ENCODE peak calls at places on chromosomes 11 and 22, in ten cellular contexts. One of them, this sample, is unnamed.

GRCh38 chr11:102521121-102521520 is 9.4 kb downstream of the MMP7 start:
- DNase-seq in endodermal cell: no peak
- DNase-seq in activated T-helper 1 cell treated with Interleukin-2 at 50 U/mL for 16 hours: no peak
- DNase-seq in frontal cortex: no peak
- DNase-seq in T-cell: no peak
- DNase-seq in stimulated activated CD4-positive, alpha-beta T cell treated with anti-CD3 and anti-CD28 coated beads, Interleukin-15, amount 100 ng/mL, for 1 hour: no peak
- DNase-seq in mucosa of gallbladder: no peak
- DNase-seq in Right ventricle myocardium superior: no peak
- DNase-seq in GM03348: no peak
- DNase-seq in activated CD4-positive, alpha-beta T cell treated with anti-CD3 and anti-CD28 coated beads for 24 hours: no peak
- DNase-seq in this sample: no peak

GRCh38 chr11:79062814-79063762 is 377.7 kb downstream of the TENM4 start:
- DNase-seq in endodermal cell: peak
- DNase-seq in activated T-helper 1 cell treated with Interleukin-2 at 50 U/mL for 16 hours: no peak
- DNase-seq in frontal cortex: no peak
- DNase-seq in T-cell: no peak
- DNase-seq in stimulated activated CD4-positive, alpha-beta T cell treated with anti-CD3 and anti-CD28 coated beads, Interleukin-15, amount 100 ng/mL, for 1 hour: no peak
- DNase-seq in mucosa of gallbladder: no peak
- DNase-seq in Right ventricle myocardium superior: no peak
- DNase-seq in GM03348: peak
- DNase-seq in activated CD4-positive, alpha-beta T cell treated with anti-CD3 and anti-CD28 coated beads for 24 hours: no peak
- DNase-seq in this sample: no peak

GRCh38 chr22:49094151-49094550 is 733.5 kb downstream of the BRD1 start:
- DNase-seq in endodermal cell: no peak
- DNase-seq in activated T-helper 1 cell treated with Interleukin-2 at 50 U/mL for 16 hours: no peak
- DNase-seq in frontal cortex: no peak
- DNase-seq in T-cell: no peak
- DNase-seq in stimulated activated CD4-positive, alpha-beta T cell treated with anti-CD3 and anti-CD28 coated beads, Interleukin-15, amount 100 ng/mL, for 1 hour: no peak
- DNase-seq in mucosa of gallbladder: no peak
- DNase-seq in Right ventricle myocardium superior: no peak
- DNase-seq in GM03348: no peak
- DNase-seq in activated CD4-positive, alpha-beta T cell treated with anti-CD3 and anti-CD28 coated beads for 24 hours: no peak
- DNase-seq in this sample: no peak

GRCh38 chr11:74730601-74731260 is 495 bp downstream of the CHRDL2 start:
- DNase-seq in endodermal cell: peak
- DNase-seq in activated T-helper 1 cell treated with Interleukin-2 at 50 U/mL for 16 hours: no peak
- DNase-seq in frontal cortex: no peak
- DNase-seq in T-cell: no peak
- DNase-seq in stimulated activated CD4-positive, alpha-beta T cell treated with anti-CD3 and anti-CD28 coated beads, Interleukin-15, amount 100 ng/mL, for 1 hour: no peak
- DNase-seq in mucosa of gallbladder: no peak
- DNase-seq in Right ventricle myocardium superior: no peak
- DNase-seq in GM03348: no peak
- DNase-seq in activated CD4-positive, alpha-beta T cell treated with anti-CD3 and anti-CD28 coated beads for 24 hours: no peak
- DNase-seq in this sample: no peak

GRCh38 chr22:38043151-38044039 is 13.8 kb upstream of the PICK1 start:
- DNase-seq in endodermal cell: no peak
- DNase-seq in activated T-helper 1 cell treated with Interleukin-2 at 50 U/mL for 16 hours: no peak
- DNase-seq in frontal cortex: no peak
- DNase-seq in T-cell: no peak
- DNase-seq in stimulated activated CD4-positive, alpha-beta T cell treated with anti-CD3 and anti-CD28 coated beads, Interleukin-15, amount 100 ng/mL, for 1 hour: no peak
- DNase-seq in mucosa of gallbladder: no peak
- DNase-seq in Right ventricle myocardium superior: no peak
- DNase-seq in GM03348: no peak
- DNase-seq in activated CD4-positive, alpha-beta T cell treated with anti-CD3 and anti-CD28 coated beads for 24 hours: no peak
- DNase-seq in this sample: no peak

GRCh38 chr22:39634530-39635399 is 64.2 kb downstream of the CACNA1I start:
- DNase-seq in endodermal cell: peak
- DNase-seq in activated T-helper 1 cell treated with Interleukin-2 at 50 U/mL for 16 hours: no peak
- DNase-seq in frontal cortex: no peak
- DNase-seq in T-cell: no peak
- DNase-seq in stimulated activated CD4-positive, alpha-beta T cell treated with anti-CD3 and anti-CD28 coated beads, Interleukin-15, amount 100 ng/mL, for 1 hour: no peak
- DNase-seq in mucosa of gallbladder: peak
- DNase-seq in Right ventricle myocardium superior: no peak
- DNase-seq in GM03348: peak
- DNase-seq in activated CD4-positive, alpha-beta T cell treated with anti-CD3 and anti-CD28 coated beads for 24 hours: peak
- DNase-seq in this sample: peak

GRCh38 chr22:45235851-45236342 is 4.8 kb downstream of the KIAA0930 start:
- DNase-seq in endodermal cell: no peak
- DNase-seq in activated T-helper 1 cell treated with Interleukin-2 at 50 U/mL for 16 hours: no peak
- DNase-seq in frontal cortex: no peak
- DNase-seq in T-cell: no peak
- DNase-seq in stimulated activated CD4-positive, alpha-beta T cell treated with anti-CD3 and anti-CD28 coated beads, Interleukin-15, amount 100 ng/mL, for 1 hour: no peak
- DNase-seq in mucosa of gallbladder: no peak
- DNase-seq in Right ventricle myocardium superior: no peak
- DNase-seq in GM03348: no peak
- DNase-seq in activated CD4-positive, alpha-beta T cell treated with anti-CD3 and anti-CD28 coated beads for 24 hours: no peak
- DNase-seq in this sample: no peak

GRCh38 chr22:20407829-20408228 is 13.9 kb downstream of the ZNF74 start:
- DNase-seq in endodermal cell: peak
- DNase-seq in activated T-helper 1 cell treated with Interleukin-2 at 50 U/mL for 16 hours: no peak
- DNase-seq in frontal cortex: no peak
- DNase-seq in T-cell: no peak
- DNase-seq in stimulated activated CD4-positive, alpha-beta T cell treated with anti-CD3 and anti-CD28 coated beads, Interleukin-15, amount 100 ng/mL, for 1 hour: no peak
- DNase-seq in mucosa of gallbladder: no peak
- DNase-seq in Right ventricle myocardium superior: no peak
- DNase-seq in GM03348: no peak
- DNase-seq in activated CD4-positive, alpha-beta T cell treated with anti-CD3 and anti-CD28 coated beads for 24 hours: no peak
- DNase-seq in this sample: no peak

GRCh38 chr22:19559324-19559811 is 35.2 kb upstream of the CLDN5 start:
- DNase-seq in endodermal cell: peak
- DNase-seq in activated T-helper 1 cell treated with Interleukin-2 at 50 U/mL for 16 hours: no peak
- DNase-seq in frontal cortex: no peak
- DNase-seq in T-cell: no peak
- DNase-seq in stimulated activated CD4-positive, alpha-beta T cell treated with anti-CD3 and anti-CD28 coated beads, Interleukin-15, amount 100 ng/mL, for 1 hour: no peak
- DNase-seq in mucosa of gallbladder: no peak
- DNase-seq in Right ventricle myocardium superior: no peak
- DNase-seq in GM03348: no peak
- DNase-seq in activated CD4-positive, alpha-beta T cell treated with anti-CD3 and anti-CD28 coated beads for 24 hours: no peak
- DNase-seq in this sample: no peak

GRCh38 chr11:31050061-31050790 is 319.3 kb downstream of the DCDC1 start:
- DNase-seq in endodermal cell: peak
- DNase-seq in activated T-helper 1 cell treated with Interleukin-2 at 50 U/mL for 16 hours: no peak
- DNase-seq in frontal cortex: no peak
- DNase-seq in T-cell: no peak
- DNase-seq in stimulated activated CD4-positive, alpha-beta T cell treated with anti-CD3 and anti-CD28 coated beads, Interleukin-15, amount 100 ng/mL, for 1 hour: no peak
- DNase-seq in mucosa of gallbladder: peak
- DNase-seq in Right ventricle myocardium superior: peak
- DNase-seq in GM03348: no peak
- DNase-seq in activated CD4-positive, alpha-beta T cell treated with anti-CD3 and anti-CD28 coated beads for 24 hours: no peak
- DNase-seq in this sample: no peak

GRCh38 chr11:13775471-13775870 is 107.0 kb downstream of the FAR1 start:
- DNase-seq in endodermal cell: no peak
- DNase-seq in activated T-helper 1 cell treated with Interleukin-2 at 50 U/mL for 16 hours: no peak
- DNase-seq in frontal cortex: no peak
- DNase-seq in T-cell: no peak
- DNase-seq in stimulated activated CD4-positive, alpha-beta T cell treated with anti-CD3 and anti-CD28 coated beads, Interleukin-15, amount 100 ng/mL, for 1 hour: no peak
- DNase-seq in mucosa of gallbladder: no peak
- DNase-seq in Right ventricle myocardium superior: no peak
- DNase-seq in GM03348: no peak
- DNase-seq in activated CD4-positive, alpha-beta T cell treated with anti-CD3 and anti-CD28 coated beads for 24 hours: no peak
- DNase-seq in this sample: no peak

GRCh38 chr11:117976445-117976844 is 9.7 kb upstream of the IL10RA start:
- DNase-seq in endodermal cell: no peak
- DNase-seq in activated T-helper 1 cell treated with Interleukin-2 at 50 U/mL for 16 hours: no peak
- DNase-seq in frontal cortex: no peak
- DNase-seq in T-cell: no peak
- DNase-seq in stimulated activated CD4-positive, alpha-beta T cell treated with anti-CD3 and anti-CD28 coated beads, Interleukin-15, amount 100 ng/mL, for 1 hour: no peak
- DNase-seq in mucosa of gallbladder: peak
- DNase-seq in Right ventricle myocardium superior: no peak
- DNase-seq in GM03348: no peak
- DNase-seq in activated CD4-positive, alpha-beta T cell treated with anti-CD3 and anti-CD28 coated beads for 24 hours: no peak
- DNase-seq in this sample: no peak

GRCh38 chr22:27719535-27720227 is 81.9 kb downstream of the MN1 start:
- DNase-seq in endodermal cell: peak
- DNase-seq in activated T-helper 1 cell treated with Interleukin-2 at 50 U/mL for 16 hours: no peak
- DNase-seq in frontal cortex: no peak
- DNase-seq in T-cell: no peak
- DNase-seq in stimulated activated CD4-positive, alpha-beta T cell treated with anti-CD3 and anti-CD28 coated beads, Interleukin-15, amount 100 ng/mL, for 1 hour: no peak
- DNase-seq in mucosa of gallbladder: peak
- DNase-seq in Right ventricle myocardium superior: no peak
- DNase-seq in GM03348: peak
- DNase-seq in activated CD4-positive, alpha-beta T cell treated with anti-CD3 and anti-CD28 coated beads for 24 hours: no peak
- DNase-seq in this sample: peak

GRCh38 chr22:27405672-27406388 is 395.7 kb downstream of the MN1 start:
- DNase-seq in endodermal cell: peak
- DNase-seq in activated T-helper 1 cell treated with Interleukin-2 at 50 U/mL for 16 hours: no peak
- DNase-seq in frontal cortex: peak
- DNase-seq in T-cell: no peak
- DNase-seq in stimulated activated CD4-positive, alpha-beta T cell treated with anti-CD3 and anti-CD28 coated beads, Interleukin-15, amount 100 ng/mL, for 1 hour: no peak
- DNase-seq in mucosa of gallbladder: peak
- DNase-seq in Right ventricle myocardium superior: peak
- DNase-seq in GM03348: peak
- DNase-seq in activated CD4-positive, alpha-beta T cell treated with anti-CD3 and anti-CD28 coated beads for 24 hours: peak
- DNase-seq in this sample: no peak

GRCh38 chr11:69300124-69301032 is 6.4 kb downstream of the MYEOV start:
- DNase-seq in endodermal cell: no peak
- DNase-seq in activated T-helper 1 cell treated with Interleukin-2 at 50 U/mL for 16 hours: no peak
- DNase-seq in frontal cortex: no peak
- DNase-seq in T-cell: no peak
- DNase-seq in stimulated activated CD4-positive, alpha-beta T cell treated with anti-CD3 and anti-CD28 coated beads, Interleukin-15, amount 100 ng/mL, for 1 hour: no peak
- DNase-seq in mucosa of gallbladder: no peak
- DNase-seq in Right ventricle myocardium superior: no peak
- DNase-seq in GM03348: peak
- DNase-seq in activated CD4-positive, alpha-beta T cell treated with anti-CD3 and anti-CD28 coated beads for 24 hours: no peak
- DNase-seq in this sample: no peak

GRCh38 chr11:100932474-100933100 is 197.0 kb downstream of the PGR start:
- DNase-seq in endodermal cell: no peak
- DNase-seq in activated T-helper 1 cell treated with Interleukin-2 at 50 U/mL for 16 hours: no peak
- DNase-seq in frontal cortex: peak
- DNase-seq in T-cell: no peak
- DNase-seq in stimulated activated CD4-positive, alpha-beta T cell treated with anti-CD3 and anti-CD28 coated beads, Interleukin-15, amount 100 ng/mL, for 1 hour: no peak
- DNase-seq in mucosa of gallbladder: no peak
- DNase-seq in Right ventricle myocardium superior: no peak
- DNase-seq in GM03348: peak
- DNase-seq in activated CD4-positive, alpha-beta T cell treated with anti-CD3 and anti-CD28 coated beads for 24 hours: no peak
- DNase-seq in this sample: no peak

GRCh38 chr11:46520971-46521745 is 72.7 kb downstream of the AMBRA1 start:
- DNase-seq in endodermal cell: peak
- DNase-seq in activated T-helper 1 cell treated with Interleukin-2 at 50 U/mL for 16 hours: no peak
- DNase-seq in frontal cortex: no peak
- DNase-seq in T-cell: no peak
- DNase-seq in stimulated activated CD4-positive, alpha-beta T cell treated with anti-CD3 and anti-CD28 coated beads, Interleukin-15, amount 100 ng/mL, for 1 hour: no peak
- DNase-seq in mucosa of gallbladder: no peak
- DNase-seq in Right ventricle myocardium superior: no peak
- DNase-seq in GM03348: peak
- DNase-seq in activated CD4-positive, alpha-beta T cell treated with anti-CD3 and anti-CD28 coated beads for 24 hours: no peak
- DNase-seq in this sample: no peak

GRCh38 chr11:94960488-94960887 is 12.9 kb downstream of the CWC15 start:
- DNase-seq in endodermal cell: no peak
- DNase-seq in activated T-helper 1 cell treated with Interleukin-2 at 50 U/mL for 16 hours: no peak
- DNase-seq in frontal cortex: no peak
- DNase-seq in T-cell: no peak
- DNase-seq in stimulated activated CD4-positive, alpha-beta T cell treated with anti-CD3 and anti-CD28 coated beads, Interleukin-15, amount 100 ng/mL, for 1 hour: no peak
- DNase-seq in mucosa of gallbladder: no peak
- DNase-seq in Right ventricle myocardium superior: no peak
- DNase-seq in GM03348: no peak
- DNase-seq in activated CD4-positive, alpha-beta T cell treated with anti-CD3 and anti-CD28 coated beads for 24 hours: no peak
- DNase-seq in this sample: no peak

GRCh38 chr22:41762980-41763779 is 37.3 kb upstream of the CCDC134 start:
- DNase-seq in endodermal cell: peak
- DNase-seq in activated T-helper 1 cell treated with Interleukin-2 at 50 U/mL for 16 hours: no peak
- DNase-seq in frontal cortex: no peak
- DNase-seq in T-cell: peak
- DNase-seq in stimulated activated CD4-positive, alpha-beta T cell treated with anti-CD3 and anti-CD28 coated beads, Interleukin-15, amount 100 ng/mL, for 1 hour: no peak
- DNase-seq in mucosa of gallbladder: no peak
- DNase-seq in Right ventricle myocardium superior: peak
- DNase-seq in GM03348: no peak
- DNase-seq in activated CD4-positive, alpha-beta T cell treated with anti-CD3 and anti-CD28 coated beads for 24 hours: no peak
- DNase-seq in this sample: no peak

GRCh38 chr11:73237471-73238290 is 19.6 kb downstream of the P2RY2 start:
- DNase-seq in endodermal cell: peak
- DNase-seq in activated T-helper 1 cell treated with Interleukin-2 at 50 U/mL for 16 hours: no peak
- DNase-seq in frontal cortex: no peak
- DNase-seq in T-cell: no peak
- DNase-seq in stimulated activated CD4-positive, alpha-beta T cell treated with anti-CD3 and anti-CD28 coated beads, Interleukin-15, amount 100 ng/mL, for 1 hour: no peak
- DNase-seq in mucosa of gallbladder: no peak
- DNase-seq in Right ventricle myocardium superior: no peak
- DNase-seq in GM03348: no peak
- DNase-seq in activated CD4-positive, alpha-beta T cell treated with anti-CD3 and anti-CD28 coated beads for 24 hours: no peak
- DNase-seq in this sample: no peak

GRCh38 chr22:37965940-37966664 is 12.6 kb downstream of the POLR2F start:
- DNase-seq in endodermal cell: no peak
- DNase-seq in activated T-helper 1 cell treated with Interleukin-2 at 50 U/mL for 16 hours: no peak
- DNase-seq in frontal cortex: no peak
- DNase-seq in T-cell: no peak
- DNase-seq in stimulated activated CD4-positive, alpha-beta T cell treated with anti-CD3 and anti-CD28 coated beads, Interleukin-15, amount 100 ng/mL, for 1 hour: no peak
- DNase-seq in mucosa of gallbladder: no peak
- DNase-seq in Right ventricle myocardium superior: no peak
- DNase-seq in GM03348: no peak
- DNase-seq in activated CD4-positive, alpha-beta T cell treated with anti-CD3 and anti-CD28 coated beads for 24 hours: no peak
- DNase-seq in this sample: no peak